ENCODE peak calls at places on chromosomes 11 and 22, in six cellular contexts. E is BE2C, C is colonic mucosa, K is mucosa of descending colon, A is NT2/D1, O is neural progenitor cell. J is an unnamed sample. For H3K4me1, the result is how much of the 10 kb centered on the place peaks cover.

GRCh38 chr11:70727899-70728620 is 329.7 kb downstream of the CTTN start:
- DNase-seq in E (no peak), O (peak), C (no peak), K (no peak), A (no peak), J (no peak)

GRCh38 chr11:73012121-73012863 is 129.8 kb downstream of the FCHSD2 start:
- DNase-seq in A (no peak), O (no peak), K (no peak), C (no peak), E (no peak), J (no peak)

GRCh38 chr11:46682773-46683752 is 17.4 kb downstream of the ARHGAP1 start:
- DNase-seq in A (no peak), C (no peak), O (no peak), E (no peak), K (peak), J (no peak)

GRCh38 chr11:1844221-1845094 is 5.7 kb downstream of the TNNI2 start:
- DNase-seq in A (no peak), E (no peak), K (peak), O (no peak), C (peak), J (no peak)

GRCh38 chr11:69931994-69932910 is 113.0 kb upstream of the FGF3 start:
- DNase-seq in K (no peak), E (peak), A (no peak), O (peak), C (no peak), J (no peak)

GRCh38 chr11:120597250-120597649 is 85.7 kb downstream of the GRIK4 start:
- DNase-seq in C (no peak), K (no peak), A (no peak), E (no peak), O (no peak), J (no peak)

GRCh38 chr11:8062781-8063257 is 18.2 kb upstream of the TUB start:
- DNase-seq in K (no peak), A (no peak), E (no peak), C (peak), O (no peak), J (no peak)

GRCh38 chr11:29333993-29334780 is 682.6 kb downstream of the KCNA4 start:
- DNase-seq in O (peak), K (no peak), A (no peak), E (no peak), C (no peak), J (no peak)

GRCh38 chr22:45334068-45334467 is 24.3 kb downstream of the FAM118A start:
- DNase-seq in E (no peak), K (no peak), A (no peak), C (no peak), O (no peak), J (no peak)

GRCh38 chr11:86596861-86597632 is 75.4 kb downstream of the ME3 start:
- DNase-seq in A (no peak), C (no peak), K (no peak), E (no peak), O (no peak), J (no peak)

GRCh38 chr11:37352485-37352884 is 754.4 kb upstream of the RAG2 start:
- DNase-seq in E (no peak), K (no peak), A (no peak), C (no peak), O (peak), J (no peak)

GRCh38 chr11:127640822-127641485 is 640.4 kb upstream of the KIRREL3 start:
- DNase-seq in E (no peak), C (no peak), K (no peak), A (no peak), O (no peak), J (no peak)

GRCh38 chr11:101797335-101797734 is 117.5 kb upstream of the CEP126 start:
- DNase-seq in O (no peak), K (no peak), E (no peak), A (no peak), C (no peak), J (no peak)

GRCh38 chr22:25327018-25327755 is 107.7 kb downstream of the CRYBB2 start:
- DNase-seq in O (no peak), E (no peak), K (no peak), C (no peak), A (no peak), J (no peak)

DNA sequence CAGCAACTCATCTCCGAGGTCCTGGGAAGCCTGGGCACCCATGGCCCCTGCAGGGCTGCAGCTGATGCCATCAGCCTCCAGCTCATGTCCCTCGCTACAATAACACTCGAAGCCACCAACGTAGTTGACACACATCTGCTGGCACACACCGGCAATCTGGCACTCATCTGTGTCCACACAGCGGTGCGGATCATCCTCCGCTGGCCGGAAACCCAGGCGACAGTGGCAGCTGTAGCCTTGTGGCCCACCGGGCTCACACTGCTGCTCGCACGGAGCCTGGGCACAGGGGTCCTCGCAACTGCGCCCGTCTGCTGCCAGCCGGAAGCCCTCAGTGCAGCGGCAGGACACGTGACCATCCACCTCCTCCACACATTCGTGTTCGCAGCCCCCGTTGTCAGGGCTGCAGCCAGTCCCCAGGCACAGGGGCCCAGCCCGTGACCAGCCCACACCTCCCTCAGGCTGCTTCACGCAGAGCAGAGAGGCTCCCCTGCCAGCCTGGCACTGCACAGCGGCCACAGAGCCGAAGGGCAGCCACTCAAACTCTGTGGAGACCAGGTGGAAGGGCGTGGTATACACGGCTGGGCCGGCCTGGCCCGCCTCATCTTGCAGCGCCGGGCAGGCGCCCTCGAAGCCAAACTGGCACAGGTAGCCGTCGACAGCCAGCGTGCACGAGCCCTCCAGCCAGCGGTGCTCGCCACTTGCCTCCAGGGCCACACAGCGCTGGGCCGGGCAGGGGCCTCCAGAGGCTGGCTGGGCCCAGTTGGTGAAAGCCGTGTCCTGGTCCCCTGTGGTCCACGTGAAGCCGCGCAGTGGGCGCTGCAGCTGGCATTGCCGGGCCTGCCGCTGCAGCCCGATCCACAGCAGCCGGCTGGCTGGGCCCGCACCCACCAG is 678 bp downstream of the CD248 start:
- DNase-seq in A (no peak), C (no peak), O (no peak), K (no peak), E (no peak), J (no peak)
- H3K4me1 ChIP-seq in A (under half), C (under half), O (under half), K (under half), E (under half), J (under half)

DNA sequence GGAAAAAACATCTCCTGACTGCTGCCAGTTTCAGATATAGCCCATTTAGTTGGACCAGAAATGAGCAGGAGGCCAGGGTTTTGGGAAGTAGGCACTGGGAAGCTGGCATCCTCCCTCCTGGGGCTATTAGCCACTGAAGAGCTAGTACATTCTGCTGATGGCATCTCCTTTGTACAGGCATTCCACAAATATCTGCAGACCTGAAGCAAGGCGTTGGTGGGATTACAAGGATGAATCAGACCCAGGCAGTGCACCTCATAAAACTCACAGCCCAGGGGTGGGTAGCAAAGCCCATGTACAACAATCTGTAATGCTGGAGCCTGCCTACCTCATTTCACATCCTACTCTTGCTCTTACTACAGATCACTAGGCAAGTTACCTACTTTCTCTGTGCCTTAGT is 27.5 kb upstream of the POU2AF1 start:
- DNase-seq in O (no peak), C (no peak), K (no peak), E (no peak), A (no peak), J (no peak)
- H3K4me1 ChIP-seq in O (under half), C (under half), K (under half), E (under half), A (under half), J (under half)

GRCh38 chr22:42892571-42893316 is 35.7 kb upstream of the ARFGAP3 start:
- DNase-seq in E (no peak), O (no peak), C (no peak), K (no peak), A (no peak), J (no peak)

GRCh38 chr22:42893366-42894150 is 36.5 kb upstream of the ARFGAP3 start:
- DNase-seq in K (no peak), O (no peak), C (no peak), E (no peak), A (no peak), J (no peak)

GRCh38 chr22:42891008-42891407 is 33.9 kb upstream of the ARFGAP3 start:
- DNase-seq in E (no peak), A (no peak), O (no peak), C (no peak), K (no peak), J (no peak)

GRCh38 chr22:42892156-42892555 is 35.1 kb upstream of the ARFGAP3 start:
- DNase-seq in E (no peak), O (no peak), K (no peak), A (no peak), C (no peak), J (no peak)

DNA sequence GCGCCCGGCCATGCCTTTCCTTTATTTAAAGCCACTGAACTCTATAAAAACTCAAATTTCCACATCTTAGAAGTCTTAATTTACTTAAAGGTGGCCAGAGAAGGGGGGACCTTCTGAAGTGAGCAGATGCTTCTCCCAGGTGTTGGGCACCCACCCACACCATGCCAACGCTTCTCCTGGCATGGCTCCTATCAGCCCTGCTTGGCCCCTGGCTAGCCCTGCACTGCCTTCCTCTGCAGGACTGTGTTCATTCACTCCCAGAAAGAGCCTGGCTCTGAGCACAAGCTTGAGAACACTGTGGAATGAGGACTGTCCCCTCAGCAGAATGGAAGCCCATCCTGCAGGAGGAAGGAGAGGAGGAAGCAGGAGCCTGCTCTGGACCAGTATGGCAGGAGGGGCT is 34.6 kb upstream of the ARFGAP3 start:
- DNase-seq in A (no peak), C (no peak), O (no peak), K (no peak), E (no peak), J (no peak)
- H3K4me1 ChIP-seq in A (under half), C (under half), O (under half), K (under half), E (under half), J (under half)

GRCh38 chr11:125166903-125167291 is 2.3 kb downstream of the PKNOX2 start:
- DNase-seq in C (no peak), O (no peak), E (no peak), K (no peak), A (no peak), J (no peak)

GRCh38 chr11:125164422-125165110 is at the start of gene PKNOX2:
- DNase-seq in A (peak), K (peak), C (peak), O (peak), E (peak), J (no peak)

GRCh38 chr11:125165111-125165663 is 636 bp downstream of the PKNOX2 start:
- DNase-seq in C (no peak), A (no peak), K (no peak), E (peak), O (peak), J (no peak)

GRCh38 chr11:125166347-125166841 is 1.8 kb downstream of the PKNOX2 start:
- DNase-seq in E (no peak), C (no peak), A (no peak), O (peak), K (no peak), J (no peak)

DNA sequence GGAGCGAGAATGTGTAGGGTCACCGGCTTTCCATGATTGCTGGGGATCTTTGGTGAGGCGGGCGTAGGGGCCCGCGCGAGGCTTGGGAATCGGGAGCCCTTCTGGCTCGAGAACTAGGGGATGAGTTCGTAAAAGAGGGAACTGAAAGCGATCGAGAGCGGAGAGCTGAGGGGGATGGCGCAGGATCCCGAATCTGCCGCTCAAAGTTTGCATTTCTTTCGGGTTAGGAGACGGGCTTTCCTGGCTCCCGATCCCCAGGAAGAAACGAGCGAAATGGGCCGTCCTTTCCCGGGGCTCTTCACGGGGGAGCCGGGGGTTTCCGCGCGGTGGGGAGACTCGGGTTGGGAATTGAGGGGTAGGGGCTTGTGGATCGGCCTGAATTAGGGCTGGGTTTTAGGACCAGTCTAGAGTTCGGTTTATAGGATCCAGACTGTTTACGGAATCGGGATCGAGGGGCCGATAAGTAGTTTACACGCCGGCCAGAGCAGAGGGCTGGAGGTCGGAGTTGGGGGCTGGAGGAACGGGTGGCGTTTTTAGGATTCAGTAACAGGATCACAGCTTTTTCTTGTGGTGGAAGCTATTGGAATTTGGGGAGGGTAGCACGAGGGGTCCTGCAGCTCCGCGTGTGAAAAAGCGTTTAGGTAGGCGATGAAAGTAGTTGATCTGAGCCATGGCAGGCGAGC is 1.3 kb downstream of the PKNOX2 start:
- DNase-seq in O (peak), A (no peak), K (no peak), E (no peak), C (no peak), J (no peak)
- H3K4me1 ChIP-seq in O (half or more), A (under half), K (under half), E (under half), C (under half), J (under half)

GRCh38 chr11:118241191-118242098 is 10.7 kb downstream of the MPZL3 start:
- DNase-seq in E (no peak), A (no peak), K (no peak), C (peak), O (no peak), J (no peak)

GRCh38 chr11:118239509-118239908 is 12.7 kb downstream of the MPZL3 start:
- DNase-seq in K (no peak), E (no peak), O (no peak), C (no peak), A (no peak), J (no peak)

GRCh38 chr11:118245946-118246562 is 6.1 kb downstream of the MPZL3 start:
- DNase-seq in A (no peak), K (no peak), E (no peak), C (no peak), O (no peak), J (no peak)

GRCh38 chr11:118243993-118244762 is 8.0 kb downstream of the MPZL3 start:
- DNase-seq in E (no peak), C (no peak), O (no peak), K (no peak), A (no peak), J (no peak)

DNA sequence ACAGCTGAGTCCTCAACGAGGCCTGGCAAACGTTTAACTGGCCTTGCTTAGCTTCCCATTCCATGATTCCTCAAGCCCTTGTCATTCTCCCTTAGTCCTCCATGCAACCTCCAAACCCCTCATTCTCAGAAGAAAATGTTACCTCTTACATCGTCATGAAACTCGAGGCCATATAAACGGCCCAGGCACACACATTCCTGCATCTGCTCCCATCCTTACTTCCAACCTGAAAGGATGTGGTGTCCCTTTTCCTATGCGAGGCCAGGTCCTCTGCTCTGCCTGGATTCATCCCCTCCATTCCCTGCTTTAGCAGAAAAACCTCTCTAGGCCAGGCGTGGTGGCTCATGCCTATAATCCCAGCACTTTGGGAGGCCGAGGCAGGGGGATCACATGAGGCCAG is 9.0 kb downstream of the MPZL3 start:
- DNase-seq in A (no peak), O (no peak), E (no peak), K (no peak), C (no peak), J (no peak)
- H3K4me1 ChIP-seq in A (under half), O (under half), E (under half), K (under half), C (under half), J (under half)

DNA sequence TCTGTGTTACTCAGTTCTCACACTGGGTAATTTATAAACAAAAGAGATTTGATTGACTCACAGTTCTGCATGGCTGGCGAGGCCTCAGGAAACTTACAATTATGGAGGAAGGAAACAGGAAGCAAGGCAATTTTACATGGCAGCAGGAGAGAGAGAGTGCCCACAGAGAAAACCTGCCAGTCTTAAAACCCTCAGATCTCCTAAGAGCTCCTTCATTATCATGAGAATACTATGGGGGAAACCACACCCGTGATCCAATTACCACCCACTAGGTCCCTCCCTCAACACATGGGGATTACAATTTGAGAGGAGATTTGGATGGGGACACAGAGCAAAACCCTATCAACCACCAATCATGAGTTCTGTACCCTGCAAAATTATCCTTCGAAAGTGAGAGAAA is 1180.8 kb downstream of the JRKL start:
- DNase-seq in K (no peak), E (no peak), C (no peak), O (no peak), A (no peak), J (no peak)
- H3K4me1 ChIP-seq in K (under half), E (under half), C (under half), O (under half), A (under half), J (under half)

DNA sequence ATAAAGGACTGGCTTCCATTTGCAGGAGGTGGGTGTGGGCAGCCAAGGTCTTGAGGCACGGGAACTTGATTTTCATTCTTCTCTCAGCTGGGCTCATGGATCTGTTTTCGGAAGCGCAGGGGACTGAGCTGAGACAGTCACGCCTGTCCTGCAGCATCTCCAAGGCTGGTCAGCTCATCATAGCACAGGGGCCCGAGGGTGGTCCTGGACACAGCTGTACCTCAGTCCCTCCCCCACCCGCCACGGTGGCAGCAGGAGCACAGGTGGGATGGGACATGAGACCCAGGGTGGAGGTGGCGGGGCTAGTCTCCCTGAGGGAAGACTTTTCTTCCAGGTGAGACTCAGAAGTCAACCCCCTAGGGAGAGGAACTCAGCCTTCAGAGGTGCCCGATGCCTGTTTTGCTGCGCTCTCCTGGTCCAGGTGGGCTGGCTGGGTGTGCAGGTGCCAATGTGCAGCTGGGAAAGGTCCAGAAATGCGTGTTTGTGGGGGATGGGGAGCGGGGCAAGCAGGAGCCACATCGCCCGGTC is 3.7 kb downstream of the ADAMTS8 start:
- DNase-seq in K (no peak), C (no peak), O (no peak), E (no peak), A (no peak), J (no peak)
- H3K4me1 ChIP-seq in K (under half), C (under half), O (under half), E (under half), A (under half), J (under half)

GRCh38 chr22:40400173-40400572 is 29.8 kb downstream of the SGSM3 start:
- DNase-seq in A (no peak), K (peak), O (no peak), E (no peak), C (no peak), J (no peak)
- H3K4me1 ChIP-seq in A (under half), K (under half), O (under half), E (under half), C (under half), J (under half)

GRCh38 chr11:44575288-44575672 is 9.8 kb downstream of the CD82 start:
- DNase-seq in K (no peak), C (no peak), A (no peak), E (no peak), O (no peak), J (no peak)
- H3K4me1 ChIP-seq in K (under half), C (under half), A (under half), E (under half), O (under half), J (under half)

J was measured in iPS DF 6.9.